ENCODE peak calls at places on chromosomes 11 and 22, in nine cellular contexts. U is WERI-Rb-1, S is A673, C is ascending aorta, R is RWPE1, Y is BJ, Q is HFF-Myc, K is astrocyte of the cerebellum, O is stomach. B is an unnamed sample.

GRCh38 chr11:71153005-71153395 is 99.4 kb downstream of the SHANK2 start:
- DNase-seq in U (peak), S (no peak), C (peak), R (peak), Y (no peak), Q (no peak), K (no peak), O (no peak), B (peak)

GRCh38 chr11:832529-833113 is at the start of gene CD151:
- DNase-seq in U (peak), S (peak), C (peak), R (no peak), Y (no peak), Q (no peak), K (no peak), O (peak), B (peak)

GRCh38 chr22:49825436-49825835 is 2.2 kb downstream of the BRD1 start:
- DNase-seq in U (no peak), S (no peak), C (no peak), R (no peak), Y (no peak), Q (no peak), K (no peak), O (no peak), B (no peak)

GRCh38 chr11:12441081-12441801 is 63.9 kb downstream of the PARVA start:
- DNase-seq in U (peak), S (peak), C (no peak), R (peak), Y (no peak), Q (no peak), K (peak), O (no peak), B (no peak)

GRCh38 chr11:43516316-43516820 is 157.6 kb downstream of the TTC17 start:
- DNase-seq in U (no peak), S (no peak), C (no peak), R (no peak), Y (no peak), Q (no peak), K (no peak), O (no peak), B (peak)

GRCh38 chr11:6864436-6864835 is 1.6 kb downstream of the OR10A2 start:
- DNase-seq in U (no peak), S (no peak), C (no peak), R (no peak), Y (no peak), Q (peak), K (no peak), O (no peak), B (no peak)

GRCh38 chr11:118799372-118799771 is 8.4 kb upstream of the DDX6 start:
- DNase-seq in U (no peak), S (no peak), C (no peak), R (no peak), Y (no peak), Q (no peak), K (no peak), O (no peak), B (no peak)

GRCh38 chr11:108568183-108568858 is 25.2 kb downstream of the EXPH5 start:
- DNase-seq in U (no peak), S (no peak), C (no peak), R (no peak), Y (no peak), Q (no peak), K (no peak), O (peak), B (no peak)

GRCh38 chr22:25661067-25661466 is 80.9 kb upstream of the MYO18B start:
- DNase-seq in U (no peak), S (no peak), C (no peak), R (no peak), Y (no peak), Q (no peak), K (no peak), O (no peak), B (no peak)

GRCh38 chr22:18994780-18995711 is 59.0 kb upstream of the PRODH start:
- DNase-seq in U (peak), S (no peak), C (no peak), R (no peak), Y (no peak), Q (no peak), K (no peak), O (no peak), B (peak)

GRCh38 chr11:48049036-48049435 is 68.7 kb downstream of the PTPRJ start:
- DNase-seq in U (no peak), S (no peak), C (no peak), R (no peak), Y (no peak), Q (no peak), K (no peak), O (no peak), B (no peak)

GRCh38 chr11:103587951-103588788 is 448.3 kb upstream of the DDI1 start:
- DNase-seq in U (no peak), S (no peak), C (no peak), R (no peak), Y (no peak), Q (no peak), K (no peak), O (no peak), B (no peak)

GRCh38 chr11:103609117-103610066 is 427.0 kb upstream of the DDI1 start:
- DNase-seq in U (peak), S (peak), C (no peak), R (peak), Y (peak), Q (peak), K (peak), O (no peak), B (no peak)

GRCh38 chr11:93123351-93123898 is 74.4 kb downstream of the SLC36A4 start:
- DNase-seq in U (no peak), S (no peak), C (no peak), R (no peak), Y (no peak), Q (no peak), K (no peak), O (peak), B (no peak)

GRCh38 chr22:19705181-19705934 is 8.9 kb upstream of the SEPTIN5 start:
- DNase-seq in U (peak), S (peak), C (no peak), R (no peak), Y (no peak), Q (no peak), K (no peak), O (no peak), B (no peak)

GRCh38 chr11:69949327-69949726 is 128.8 kb upstream of the ANO1 start:
- DNase-seq in U (no peak), S (no peak), C (peak), R (peak), Y (peak), Q (no peak), K (peak), O (peak), B (no peak)

GRCh38 chr11:45181595-45182550 is 35.4 kb downstream of the PRDM11 start:
- DNase-seq in U (no peak), S (no peak), C (no peak), R (no peak), Y (no peak), Q (no peak), K (no peak), O (no peak), B (peak)

GRCh38 chr11:45180888-45181594 is 34.6 kb downstream of the PRDM11 start:
- DNase-seq in U (peak), S (peak), C (peak), R (peak), Y (no peak), Q (no peak), K (no peak), O (peak), B (peak)

GRCh38 chr11:45179686-45180085 is 33.2 kb downstream of the PRDM11 start:
- DNase-seq in U (peak), S (no peak), C (no peak), R (no peak), Y (no peak), Q (no peak), K (no peak), O (no peak), B (no peak)

GRCh38 chr11:45178890-45179663 is 32.6 kb downstream of the PRDM11 start:
- DNase-seq in U (no peak), S (no peak), C (no peak), R (peak), Y (no peak), Q (no peak), K (no peak), O (no peak), B (no peak)

GRCh38 chr11:45180158-45180887 is 33.9 kb downstream of the PRDM11 start:
- DNase-seq in U (peak), S (peak), C (peak), R (peak), Y (no peak), Q (no peak), K (no peak), O (peak), B (peak)
- TF ChIP-seq CTCF in U (peak), S (peak), C (peak), R (peak), Y (peak), Q (peak), K (no peak), O (peak), B (no peak)

GRCh38 chr11:59283311-59283710 is 70.6 kb upstream of the MPEG1 start:
- DNase-seq in U (no peak), S (no peak), C (no peak), R (no peak), Y (no peak), Q (no peak), K (no peak), O (no peak), B (no peak)

GRCh38 chr11:59283825-59284772 is 71.4 kb upstream of the MPEG1 start:
- DNase-seq in U (peak), S (peak), C (no peak), R (peak), Y (no peak), Q (peak), K (peak), O (peak), B (peak)

GRCh38 chr11:59285716-59286260 is 72.9 kb upstream of the OR5AN1 start:
- DNase-seq in U (no peak), S (no peak), C (no peak), R (no peak), Y (no peak), Q (no peak), K (no peak), O (no peak), B (no peak)

GRCh38 chr11:59284773-59285129 is 72.0 kb upstream of the MPEG1 start:
- DNase-seq in U (no peak), S (no peak), C (no peak), R (no peak), Y (no peak), Q (no peak), K (no peak), O (no peak), B (no peak)

DNA sequence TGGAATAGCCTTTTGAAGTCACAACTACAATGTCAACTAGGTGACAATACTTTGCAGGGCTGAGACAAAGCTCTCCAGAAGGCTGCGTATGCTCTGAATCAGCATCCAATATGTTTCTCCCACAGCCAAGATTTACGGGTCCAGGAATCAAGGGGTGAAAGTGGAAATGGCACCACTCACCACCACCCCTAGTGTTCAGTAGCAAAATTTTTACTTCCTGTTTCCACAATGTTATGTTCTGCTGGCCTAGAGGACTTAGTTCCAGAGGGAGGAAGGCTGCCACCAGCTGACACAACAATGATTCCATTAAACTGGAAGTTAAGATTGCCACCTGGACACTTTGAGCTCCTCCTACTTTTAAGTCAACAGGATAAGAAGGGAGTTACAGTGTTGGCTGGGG is 68.5 kb upstream of the MPEG1 start:
- DNase-seq in U (no peak), S (no peak), C (no peak), R (no peak), Y (no peak), Q (no peak), K (no peak), O (no peak), B (no peak)
- TF ChIP-seq CTCF in U (no peak), S (no peak), C (no peak), R (no peak), Y (no peak), Q (no peak), K (no peak), O (no peak), B (no peak)

GRCh38 chr22:30537083-30537731 is 9.3 kb downstream of the SEC14L6 start:
- DNase-seq in U (no peak), S (no peak), C (no peak), R (no peak), Y (no peak), Q (no peak), K (no peak), O (no peak), B (no peak)

GRCh38 chr22:30535182-30535581 is 11.4 kb downstream of the SEC14L6 start:
- DNase-seq in U (no peak), S (no peak), C (no peak), R (no peak), Y (no peak), Q (no peak), K (no peak), O (no peak), B (no peak)

GRCh38 chr22:30526656-30527055 is 19.9 kb downstream of the SEC14L6 start:
- DNase-seq in U (no peak), S (no peak), C (no peak), R (no peak), Y (no peak), Q (no peak), K (no peak), O (no peak), B (no peak)

DNA sequence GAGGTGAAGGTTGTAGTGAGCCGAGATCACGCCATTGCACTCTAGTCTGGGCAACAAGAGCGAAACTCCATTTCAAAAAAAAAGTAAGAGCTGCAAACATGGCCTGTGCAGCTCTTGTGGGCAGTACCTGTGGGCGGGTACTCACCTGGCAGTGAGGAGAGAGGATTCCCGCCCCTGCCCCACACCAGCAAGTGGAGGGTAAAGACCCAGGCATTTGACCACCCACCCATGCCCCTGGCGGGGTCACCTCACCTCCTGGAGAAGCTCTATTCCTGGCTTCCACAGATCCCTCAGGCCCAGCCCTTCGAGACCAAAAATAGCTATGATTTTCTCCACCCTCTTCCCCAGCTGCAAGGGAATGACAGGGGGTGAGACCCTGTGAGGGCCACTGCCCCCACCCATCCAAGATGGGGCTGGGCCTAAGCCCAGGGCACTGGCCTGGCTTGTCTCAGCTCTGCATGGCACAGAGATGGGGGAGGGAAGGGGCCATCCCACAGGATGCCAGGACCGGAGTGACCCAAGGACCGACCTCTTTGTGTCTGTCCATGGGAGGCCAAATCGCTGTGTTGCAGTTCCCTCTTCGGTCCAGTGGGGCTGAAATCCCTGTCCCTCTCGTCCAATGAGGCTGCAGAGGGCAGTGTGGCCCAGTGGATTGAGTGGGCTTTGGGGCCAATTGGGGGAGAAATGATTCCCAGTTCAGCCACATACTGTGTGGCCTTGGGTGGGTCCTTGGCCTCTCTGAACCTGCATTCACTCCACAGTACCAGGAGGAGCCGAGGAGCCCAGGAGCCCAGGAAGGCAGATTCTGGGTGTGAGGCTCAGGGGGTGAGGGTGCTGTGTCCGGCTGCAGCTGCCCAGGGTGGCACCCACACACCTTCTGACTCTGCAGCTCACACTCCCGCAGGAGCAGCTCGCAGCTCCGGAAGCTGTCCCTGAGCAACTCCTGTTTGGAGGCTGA is 14.6 kb downstream of the SEC14L6 start:
- DNase-seq in U (no peak), S (no peak), C (no peak), R (no peak), Y (no peak), Q (no peak), K (no peak), O (no peak), B (no peak)
- TF ChIP-seq CTCF in U (no peak), S (no peak), C (no peak), R (no peak), Y (no peak), Q (no peak), K (no peak), O (no peak), B (no peak)

DNA sequence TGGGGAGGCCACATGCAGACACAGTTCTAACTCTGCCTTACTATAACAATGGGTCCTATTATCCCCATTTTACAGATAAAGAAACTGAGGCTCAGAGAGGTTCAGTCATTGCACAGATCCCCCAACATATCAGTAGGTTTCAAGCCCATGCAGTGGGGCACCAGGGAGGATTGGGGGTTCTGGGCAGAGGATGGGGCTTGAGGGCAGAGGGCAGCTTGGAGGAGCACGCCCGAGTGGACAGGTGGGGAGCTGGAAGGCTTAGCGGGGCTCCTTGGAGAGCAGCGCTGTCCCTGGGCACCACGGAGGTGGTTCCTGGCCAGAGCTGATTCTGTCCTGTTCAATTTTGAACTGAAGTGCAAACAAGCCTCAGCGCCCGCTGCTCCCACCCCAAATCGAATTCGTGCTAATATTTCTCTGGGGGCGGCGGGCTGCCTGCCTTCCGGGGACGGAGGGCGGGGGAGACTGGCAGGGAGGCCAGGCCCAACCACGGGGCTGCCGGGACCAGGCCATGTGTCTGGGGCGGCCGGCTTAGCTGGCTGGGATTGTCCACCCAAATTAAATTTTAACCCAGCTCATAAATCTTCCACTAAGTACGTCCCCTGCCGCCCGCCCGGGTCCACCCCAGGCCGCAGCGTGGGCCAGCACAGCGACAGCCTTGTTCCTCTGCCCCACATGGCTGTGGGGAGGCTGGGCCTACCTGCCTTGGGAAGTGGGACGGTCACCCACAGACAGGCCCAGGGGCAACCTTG is 49.4 kb downstream of the FLRT1 start:
- DNase-seq in U (peak), S (no peak), C (no peak), R (no peak), Y (no peak), Q (no peak), K (no peak), O (peak), B (peak)
- TF ChIP-seq CTCF in U (no peak), S (no peak), C (no peak), R (no peak), Y (no peak), Q (no peak), K (no peak), O (no peak), B (no peak)

GRCh38 chr11:75813622-75814039 is 1.4 kb upstream of the UVRAG start:
- DNase-seq in U (no peak), S (no peak), C (no peak), R (no peak), Y (no peak), Q (no peak), K (no peak), O (no peak), B (no peak)

GRCh38 chr11:75815345-75815983 is 454 bp downstream of the UVRAG start:
- DNase-seq in U (no peak), S (peak), C (peak), R (peak), Y (no peak), Q (no peak), K (no peak), O (peak), B (peak)

GRCh38 chr11:75813126-75813525 is 1.9 kb upstream of the UVRAG start:
- DNase-seq in U (no peak), S (no peak), C (no peak), R (no peak), Y (no peak), Q (no peak), K (no peak), O (no peak), B (no peak)

GRCh38 chr11:75814369-75814685 is 683 bp upstream of the UVRAG start:
- DNase-seq in U (no peak), S (no peak), C (no peak), R (no peak), Y (no peak), Q (no peak), K (no peak), O (no peak), B (no peak)

GRCh38 chr11:75814686-75815344 is at the start of gene UVRAG:
- DNase-seq in U (peak), S (peak), C (peak), R (peak), Y (peak), Q (peak), K (peak), O (peak), B (peak)
- TF ChIP-seq CTCF in U (no peak), S (no peak), C (no peak), R (no peak), Y (peak), Q (no peak), K (no peak), O (no peak), B (no peak)

GRCh38 chr11:66845876-66846212 is 2.6 kb downstream of the RCE1 start:
- DNase-seq in U (no peak), S (no peak), C (peak), R (no peak), Y (no peak), Q (no peak), K (no peak), O (peak), B (no peak)
- TF ChIP-seq CTCF in U (no peak), S (no peak), C (no peak), R (no peak), Y (no peak), Q (no peak), K (no peak), O (no peak), B (no peak)

DNA sequence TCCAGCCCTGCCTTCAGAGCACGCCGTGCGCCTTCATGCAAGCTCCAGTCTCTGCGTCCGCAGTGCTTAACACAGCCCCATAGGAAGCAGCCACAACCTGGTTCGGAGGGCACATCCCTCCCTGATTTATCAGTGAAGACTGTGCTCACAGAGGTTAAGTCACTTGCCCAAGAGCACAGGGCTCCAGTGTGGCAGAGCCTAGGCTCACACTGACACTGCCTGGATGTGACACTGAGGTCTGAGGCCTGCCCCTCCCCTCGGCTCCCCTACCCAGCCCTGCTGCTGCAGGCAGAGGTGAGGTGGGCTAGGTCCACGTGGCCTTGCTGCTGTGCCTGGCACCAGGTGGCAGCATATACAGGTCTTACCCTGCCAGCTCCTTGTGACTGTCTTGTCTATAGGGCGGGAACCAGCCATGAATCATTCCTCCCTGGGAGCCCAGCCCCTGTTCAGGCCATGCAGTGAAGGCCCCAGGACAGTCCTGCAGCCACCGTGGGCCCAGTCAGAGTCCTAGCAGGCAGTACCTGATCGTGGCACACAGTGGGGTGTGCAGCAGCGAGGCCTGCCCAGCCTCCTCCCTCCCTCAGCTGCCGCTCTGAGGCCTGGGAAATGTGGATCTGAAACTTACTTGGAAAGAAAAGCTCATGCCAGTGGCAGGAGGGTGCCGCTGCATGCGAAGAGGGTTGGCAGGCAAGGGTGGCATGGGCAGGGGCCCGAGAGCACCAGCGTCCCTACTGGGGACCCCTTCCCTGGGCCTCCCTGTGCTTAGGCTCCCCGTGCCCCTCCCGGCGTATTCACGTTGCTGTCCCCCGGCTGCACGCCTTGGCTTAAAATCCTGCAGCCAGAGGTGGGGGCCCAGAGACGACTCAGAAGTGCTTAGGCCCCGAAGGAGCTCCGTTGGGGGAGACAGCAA is 1.2 kb upstream of the CERK start:
- DNase-seq in U (peak), S (peak), C (peak), R (peak), Y (no peak), Q (no peak), K (no peak), O (peak), B (peak)
- TF ChIP-seq CTCF in U (no peak), S (peak), C (peak), R (peak), Y (peak), Q (no peak), K (no peak), O (no peak), B (no peak)

GRCh38 chr11:74902342-74902741 is 46.5 kb downstream of the XRRA1 start:
- DNase-seq in U (no peak), S (no peak), C (no peak), R (no peak), Y (no peak), Q (no peak), K (no peak), O (no peak), B (no peak)
- TF ChIP-seq CTCF in U (no peak), S (no peak), C (no peak), R (no peak), Y (no peak), Q (no peak), K (no peak), O (no peak), B (no peak)

B was measured in nephron progenitor cell.